ENCODE peak calls at places on chromosome 2, in seven cellular contexts. D is suprapubic skin, O is brain microvascular endothelial cell, M is GM20000, J is MCF 10A, X is GM10248, Q is coronary artery. T is an unnamed sample.

GRCh38 chr2:48127612-48128191 is 221.4 kb upstream of the FBXO11 start:
- DNase-seq in X (no peak), M (no peak), J (no peak), O (no peak), D (no peak), Q (no peak), T (no peak)

GRCh38 chr2:237670641-237671040 is 43.3 kb downstream of the LRRFIP1 start:
- DNase-seq in X (no peak), D (no peak), M (no peak), Q (no peak), J (no peak), O (no peak), T (no peak)

GRCh38 chr2:3651686-3652516 is 6.1 kb upstream of the ALLC start:
- DNase-seq in D (no peak), Q (no peak), X (peak; percentile 88), O (peak; percentile 25), J (no peak), M (peak; percentile 90), T (no peak)

GRCh38 chr2:237866119-237866621 is 6.7 kb downstream of the RAMP1 start:
- DNase-seq in X (no peak), O (peak; percentile 73), J (peak; percentile 43), Q (no peak), M (no peak), D (peak; percentile 38), T (no peak)

GRCh38 chr2:218904176-218904575 is 23.5 kb downstream of the WNT10A start:
- DNase-seq in D (no peak), J (no peak), O (no peak), M (no peak), Q (no peak), X (no peak), T (no peak)

GRCh38 chr2:108534577-108535379 is 508 bp downstream of the LIMS1 start:
- DNase-seq in J (peak; percentile 45), D (peak; percentile 79), M (no peak), Q (peak; percentile 79), X (peak; percentile 47), O (peak; percentile 28), T (no peak)

GRCh38 chr2:42856106-42856860 is 63.9 kb upstream of the HAAO start:
- DNase-seq in Q (no peak), X (no peak), D (no peak), M (no peak), J (no peak), O (no peak), T (no peak)

GRCh38 chr2:237590272-237591020 is at the start of gene RAB17:
- DNase-seq in D (no peak), J (peak; percentile 71), Q (no peak), X (no peak), O (no peak), M (no peak), T (no peak)

GRCh38 chr2:217880891-217881290 is 121.9 kb downstream of the TNS1 start:
- DNase-seq in Q (no peak), X (no peak), D (no peak), J (no peak), M (no peak), O (no peak), T (no peak)

GRCh38 chr2:197425550-197425949 is 9.3 kb downstream of the SF3B1 start:
- DNase-seq in Q (no peak), O (no peak), X (no peak), M (no peak), D (no peak), J (no peak), T (no peak)

GRCh38 chr2:216636570-216637450 is 3.6 kb downstream of the IGFBP2 start:
- DNase-seq in X (no peak), Q (no peak), D (no peak), J (peak; percentile 78), O (peak; percentile 63), M (no peak), T (peak; percentile 71)

GRCh38 chr2:144096531-144096930 is 423.4 kb downstream of the ZEB2 start:
- DNase-seq in M (no peak), J (no peak), Q (no peak), O (no peak), D (no peak), X (no peak), T (no peak)

GRCh38 chr2:71113843-71114242 is 16.2 kb downstream of the MCEE start:
- DNase-seq in Q (no peak), X (no peak), O (no peak), D (no peak), M (no peak), J (no peak), T (no peak)

GRCh38 chr2:165239230-165239629 is at the start of gene SCN2A:
- DNase-seq in O (peak; percentile 62), X (peak; percentile 4), D (no peak), Q (no peak), M (peak; percentile 1), J (peak; percentile 60), T (no peak)

GRCh38 chr2:224417361-224417729 is 15.4 kb upstream of the FAM124B start:
- DNase-seq in M (no peak), D (no peak), J (no peak), X (no peak), Q (no peak), O (no peak), T (no peak)

GRCh38 chr2:191790737-191791136 is 56.2 kb downstream of the CAVIN2 start:
- DNase-seq in O (peak; percentile 19), X (no peak), D (no peak), Q (no peak), J (no peak), M (no peak), T (no peak)

GRCh38 chr2:230416061-230416721 is at the start of gene SP100:
- DNase-seq in O (peak; percentile 77), X (peak; percentile 79), Q (peak; percentile 85), J (peak; percentile 86), M (peak; percentile 78), D (no peak), T (peak; percentile 88)

GRCh38 chr2:232502901-232503791 is 15.5 kb upstream of the ECEL1 start:
- DNase-seq in D (no peak), M (no peak), Q (no peak), O (peak; percentile 14), X (no peak), J (peak; percentile 44), T (no peak)

GRCh38 chr2:110770696-110771425 is 38.5 kb downstream of the ACOXL start:
- DNase-seq in O (peak; percentile 12), X (no peak), J (peak; percentile 52), M (no peak), Q (no peak), D (no peak), T (no peak)

GRCh38 chr2:67790622-67791021 is 272.2 kb downstream of the C1D start:
- DNase-seq in J (peak; percentile 24), O (peak; percentile 88), D (no peak), X (no peak), Q (no peak), M (no peak), T (no peak)

GRCh38 chr2:57141269-57141668 is 905.3 kb upstream of the VRK2 start:
- DNase-seq in M (no peak), Q (no peak), J (no peak), D (no peak), X (no peak), O (no peak), T (no peak)

GRCh38 chr2:168165985-168166901 is 81.2 kb downstream of the STK39 start:
- DNase-seq in D (no peak), J (no peak), Q (no peak), M (no peak), O (no peak), X (no peak), T (no peak)
- TF ChIP-seq CTCF in D (no peak), J (no peak), Q (no peak), M (no peak), O (no peak), X (no peak), T (no peak)

DNA sequence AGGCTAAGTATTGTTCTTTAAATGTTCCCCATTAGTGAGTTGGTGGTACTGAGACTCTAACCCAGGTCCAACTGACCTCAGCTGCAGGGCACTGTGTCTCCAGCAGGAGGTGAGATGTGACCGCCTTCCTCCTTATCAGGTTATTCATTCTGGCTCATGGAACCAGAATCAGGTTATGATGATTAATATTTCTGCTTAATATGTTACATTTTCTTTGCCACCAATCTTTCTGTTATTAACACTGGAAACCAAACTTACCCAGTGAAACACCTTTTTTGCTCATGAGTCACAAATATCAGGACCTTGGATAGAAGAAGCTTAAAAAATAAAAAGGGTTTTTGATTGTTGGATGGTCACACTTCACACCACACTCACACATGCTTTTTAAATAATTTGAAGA is 85.4 kb downstream of the DPP4 start:
- DNase-seq in O (no peak), X (no peak), J (no peak), D (no peak), Q (no peak), M (no peak), T (no peak)
- TF ChIP-seq CTCF in O (peak; percentile 53), X (no peak), J (peak; percentile 17), D (no peak), Q (no peak), M (peak; percentile 3), T (no peak)

GRCh38 chr2:9573840-9574239 is 18.2 kb upstream of the ADAM17 start:
- DNase-seq in O (no peak), X (no peak), J (no peak), D (no peak), Q (no peak), M (no peak), T (no peak)
- TF ChIP-seq CTCF in O (peak; percentile 39), X (no peak), J (no peak), D (no peak), Q (no peak), M (no peak), T (peak; percentile 20)

GRCh38 chr2:174035981-174036742 is 71.0 kb upstream of the SP3 start:
- DNase-seq in X (no peak), J (peak; percentile 90), O (no peak), M (no peak), Q (no peak), D (no peak), T (peak; percentile 86)
- TF ChIP-seq CTCF in X (no peak), J (no peak), O (peak; percentile 43), M (no peak), Q (no peak), D (peak; percentile 20), T (peak; percentile 85)

DNA sequence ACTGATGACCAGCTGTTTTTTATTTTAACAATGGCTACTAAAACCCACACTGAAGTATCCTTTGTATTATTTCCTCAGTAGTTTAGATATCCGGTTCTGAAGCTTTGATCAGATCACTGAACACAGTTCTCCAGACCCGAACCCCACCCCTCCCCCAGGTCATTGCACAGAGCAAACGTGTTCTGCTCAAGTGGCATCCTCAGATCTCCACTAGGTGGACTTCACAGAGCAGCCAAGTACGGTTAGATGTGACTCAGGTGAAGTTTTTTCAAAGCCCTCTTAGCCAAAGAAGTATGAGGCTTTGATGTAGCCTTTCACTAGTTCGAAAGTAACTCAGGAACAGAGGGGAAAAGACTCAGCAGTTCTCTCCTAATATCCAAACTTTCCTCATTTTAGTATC is 142.7 kb upstream of the NRP2 start:
- DNase-seq in X (no peak), J (no peak), M (no peak), O (no peak), D (no peak), Q (no peak), T (no peak)
- TF ChIP-seq CTCF in X (no peak), J (no peak), M (no peak), O (peak; percentile 23), D (no peak), Q (no peak), T (no peak)

GRCh38 chr2:185628985-185629384 is 109.6 kb upstream of the FSIP2 start:
- DNase-seq in D (no peak), O (no peak), X (no peak), Q (no peak), M (no peak), J (peak; percentile 14), T (no peak)
- TF ChIP-seq CTCF in D (no peak), O (peak; percentile 56), X (no peak), Q (no peak), M (peak; percentile 25), J (no peak), T (no peak)

GRCh38 chr2:182186132-182186735 is 200.6 kb downstream of the PPP1R1C start:
- DNase-seq in O (no peak), J (peak; percentile 66), X (peak; percentile 6), D (no peak), Q (no peak), M (peak; percentile 19), T (no peak)
- TF ChIP-seq CTCF in O (peak; percentile 34), J (peak; percentile 58), X (peak; percentile 65), D (peak; percentile 55), Q (peak; percentile 73), M (peak; percentile 23), T (peak; percentile 84)